ENCODE peak calls at places on chromosome 9, in nine cellular contexts. O, M, U, J, C, F, T, W and X are unnamed samples. For H3K4me1 and H3K36me3, the result is how much of the 10 kb centered on the place peaks cover.

GRCh38 chr9:95063300-95063699 is 254.2 kb downstream of the FANCC start:
- DNase-seq in O (no peak), J (no peak), F (no peak), W (no peak), C (no peak), M (no peak), U (no peak), T (no peak), X (no peak)

GRCh38 chr9:94941211-94941875 is 214.8 kb downstream of the AOPEP start:
- DNase-seq in W (peak), F (no peak), J (no peak), U (peak), T (no peak), C (no peak), O (no peak), M (no peak), X (peak)

GRCh38 chr9:88108779-88109178 is 29.5 kb downstream of the SPATA31C2 start:
- DNase-seq in J (no peak), F (no peak), W (no peak), U (no peak), C (no peak), M (no peak), O (no peak), T (no peak), X (no peak)

GRCh38 chr9:128917151-128917849 is 3.5 kb upstream of the PHYHD1 start:
- DNase-seq in W (peak), M (no peak), U (peak), T (peak), F (no peak), C (no peak), J (peak), O (peak), X (no peak)

GRCh38 chr9:136728548-136729123 is 14.1 kb downstream of the LCN10 start:
- DNase-seq in F (peak), C (peak), T (no peak), W (no peak), U (peak), O (peak), J (no peak), M (no peak), X (no peak)

GRCh38 chr9:130770679-130771442 is 64.2 kb upstream of the ABL1 start:
- DNase-seq in J (no peak), O (peak), W (no peak), M (no peak), T (no peak), U (peak), F (peak), C (no peak), X (no peak)

GRCh38 chr9:650362-650761 is 191.1 kb upstream of the DMRT1 start:
- DNase-seq in F (no peak), T (no peak), O (no peak), J (no peak), W (no peak), U (peak), C (no peak), M (no peak), X (no peak)

GRCh38 chr9:134575103-134575816 is 66.3 kb upstream of the COL5A1 start:
- DNase-seq in F (no peak), T (peak), O (no peak), J (no peak), W (peak), C (peak), U (no peak), M (no peak), X (no peak)

GRCh38 chr9:126756876-126757415 is 47.9 kb upstream of the ZBTB43 start:
- DNase-seq in M (no peak), C (no peak), W (no peak), T (no peak), U (no peak), O (no peak), J (no peak), F (no peak), X (no peak)

GRCh38 chr9:76036762-76037161 is 146.3 kb downstream of the PCSK5 start:
- DNase-seq in U (no peak), F (no peak), C (no peak), J (no peak), W (no peak), T (no peak), O (no peak), M (no peak), X (no peak)

GRCh38 chr9:134358026-134358967 is 32.0 kb downstream of the RXRA start:
- DNase-seq in T (no peak), U (peak), F (peak), C (no peak), M (no peak), O (peak), J (peak), W (no peak), X (no peak)

GRCh38 chr9:123607987-123608565 is 252.1 kb downstream of the CRB2 start:
- DNase-seq in J (no peak), F (no peak), C (peak), M (no peak), U (no peak), O (no peak), W (no peak), T (no peak), X (no peak)

GRCh38 chr9:100505564-100506159 is 32.7 kb downstream of the TMEFF1 start:
- DNase-seq in W (peak), J (peak), T (peak), U (peak), C (peak), M (peak), O (peak), F (peak), X (peak)

GRCh38 chr9:108688051-108688450 is 167.7 kb downstream of the ACTL7B start:
- DNase-seq in F (no peak), W (no peak), T (no peak), C (no peak), J (no peak), M (no peak), U (no peak), O (no peak), X (no peak)

GRCh38 chr9:110844121-110844520 is 175.5 kb downstream of the MUSK start:
- DNase-seq in C (no peak), M (no peak), O (no peak), F (no peak), J (no peak), T (no peak), U (peak), W (no peak), X (no peak)

GRCh38 chr9:127918201-127919107 is 1.6 kb upstream of the ST6GALNAC4 start:
- DNase-seq in T (no peak), W (peak), F (no peak), U (no peak), M (no peak), J (no peak), O (peak), C (no peak), X (no peak)

GRCh38 chr9:93114984-93115335 is 18.9 kb downstream of the CARD19 start:
- DNase-seq in M (no peak), J (no peak), T (peak), O (no peak), C (no peak), W (no peak), U (no peak), F (no peak), X (no peak)

GRCh38 chr9:134614256-134614655 is 27.3 kb upstream of the COL5A1 start:
- DNase-seq in O (no peak), C (no peak), U (no peak), J (no peak), T (no peak), W (no peak), F (no peak), M (no peak), X (no peak)

GRCh38 chr9:91781906-91782305 is 168.1 kb downstream of the ROR2 start:
- DNase-seq in J (peak), F (no peak), O (no peak), M (no peak), W (peak), C (no peak), T (no peak), U (no peak), X (no peak)

GRCh38 chr9:130869250-130869649 is 27.4 kb downstream of the QRFP start:
- DNase-seq in M (no peak), O (peak), T (no peak), J (peak), U (peak), W (no peak), F (no peak), C (no peak), X (no peak)

GRCh38 chr9:34025062-34025461 is 23.6 kb downstream of the UBAP2 start:
- DNase-seq in J (no peak), C (no peak), W (no peak), U (peak), T (no peak), F (no peak), O (peak), M (no peak), X (no peak)

GRCh38 chr9:134558124-134558805 is 83.3 kb upstream of the COL5A1 start:
- DNase-seq in U (no peak), M (no peak), T (no peak), C (no peak), J (no peak), F (no peak), O (no peak), W (no peak), X (peak)

GRCh38 chr9:112366591-112366990 is 13.3 kb upstream of the HSDL2 start:
- DNase-seq in F (no peak), U (no peak), O (no peak), T (no peak), J (no peak), W (no peak), M (no peak), C (peak), X (peak)

GRCh38 chr9:18555105-18555883 is 81.3 kb downstream of the ADAMTSL1 start:
- DNase-seq in M (no peak), J (no peak), W (no peak), O (no peak), F (no peak), C (no peak), U (no peak), T (no peak), X (no peak)

GRCh38 chr9:127035948-127036347 is 86.5 kb downstream of the ANGPTL2 start:
- DNase-seq in J (peak), W (no peak), O (peak), F (no peak), U (no peak), T (no peak), C (no peak), M (no peak), X (no peak)

GRCh38 chr9:137973829-137974416 is 96.3 kb downstream of the CACNA1B start:
- DNase-seq in T (no peak), J (peak), W (no peak), O (no peak), F (no peak), M (no peak), C (peak), U (no peak), X (no peak)

GRCh38 chr9:132651259-132651658 is 18.5 kb downstream of the DDX31 start:
- DNase-seq in U (peak), C (no peak), J (no peak), F (peak), T (no peak), O (peak), M (no peak), W (peak), X (peak)

GRCh38 chr9:90365646-90366045 is 277.0 kb downstream of the DIRAS2 start:
- DNase-seq in F (no peak), T (no peak), U (no peak), W (no peak), J (no peak), O (peak), C (no peak), M (no peak), X (no peak)

GRCh38 chr9:111052831-111053230 is 14.6 kb upstream of the LPAR1 start:
- DNase-seq in T (no peak), W (no peak), J (no peak), U (peak), M (no peak), O (no peak), F (peak), C (no peak), X (no peak)

GRCh38 chr9:129506041-129506440 is 114.9 kb downstream of the C9orf50 start:
- DNase-seq in U (no peak), T (no peak), M (no peak), W (no peak), C (no peak), J (peak), O (no peak), F (no peak), X (no peak)

GRCh38 chr9:38246833-38247232 is 145.7 kb upstream of the ALDH1B1 start:
- DNase-seq in J (no peak), T (no peak), U (no peak), M (no peak), F (no peak), C (peak), W (no peak), O (no peak), X (no peak)

GRCh38 chr9:84953797-84954695 is 284.5 kb downstream of the NTRK2 start:
- DNase-seq in O (peak), J (peak), F (peak), W (peak), U (peak), T (peak), C (peak), M (peak), X (peak)

GRCh38 chr9:119026120-119026519 is 343.1 kb downstream of the BRINP1 start:
- DNase-seq in C (no peak), M (no peak), F (peak), W (no peak), U (no peak), O (no peak), T (no peak), J (peak), X (no peak)

GRCh38 chr9:129785866-129786265 is 17.1 kb upstream of the TOR1B start:
- DNase-seq in O (no peak), W (no peak), M (no peak), J (no peak), T (no peak), F (no peak), U (no peak), C (no peak), X (no peak)

GRCh38 chr9:112048924-112049785 is 125.9 kb downstream of the SUSD1 start:
- DNase-seq in W (peak), O (peak), U (peak), T (no peak), M (no peak), C (no peak), J (no peak), F (no peak), X (no peak)

GRCh38 chr9:16705121-16705604 is 165.3 kb downstream of the BNC2 start:
- DNase-seq in O (peak), T (peak), F (peak), U (peak), J (peak), C (peak), M (no peak), W (peak), X (no peak)

GRCh38 chr9:127979333-127980055 is 1.3 kb downstream of the EEIG1 start:
- DNase-seq in W (peak), F (peak), M (no peak), T (peak), U (peak), C (peak), J (peak), O (peak), X (peak)

GRCh38 chr9:97557606-97558095 is 56.2 kb downstream of the TMOD1 start:
- DNase-seq in M (no peak), W (peak), T (peak), O (peak), F (no peak), C (no peak), U (no peak), J (peak), X (no peak)

GRCh38 chr9:4422495-4422894 is 67.8 kb upstream of the SLC1A1 start:
- DNase-seq in T (no peak), M (no peak), J (no peak), O (no peak), U (no peak), C (no peak), W (no peak), F (no peak), X (no peak)
- H3K4me1 ChIP-seq in T (under half), M (under half), J (under half), O (under half), U (under half), C (under half), W (under half), F (under half), X (under half)

DNA sequence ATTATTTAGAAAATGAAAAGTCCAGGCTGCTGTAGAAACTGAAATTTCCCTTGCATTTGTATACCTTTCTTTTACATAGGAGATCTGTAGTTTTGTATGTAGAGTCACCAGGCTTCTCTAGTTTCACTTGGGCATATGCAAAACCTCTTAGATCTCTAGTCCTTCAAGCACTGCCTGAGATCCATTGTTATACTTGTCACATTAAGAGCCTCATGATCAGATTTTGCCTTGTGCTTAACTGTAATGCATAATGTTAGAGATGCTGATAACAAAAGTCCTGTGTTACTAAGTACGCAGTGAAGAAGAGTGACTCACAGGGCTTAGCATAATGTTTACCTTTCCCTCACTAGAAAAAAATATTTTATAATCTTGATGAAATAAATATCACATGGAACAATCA is 250.2 kb downstream of the CYLC2 start:
- DNase-seq in T (no peak), U (no peak), C (no peak), M (no peak), W (no peak), F (no peak), O (no peak), J (no peak), X (no peak)
- TF ChIP-seq CTCF in T (no peak), U (no peak), C (no peak), M (no peak), W (no peak), F (no peak), O (no peak), J (no peak), X (no peak)

GRCh38 chr9:89318123-89319014 is at the start of gene SECISBP2:
- DNase-seq in W (peak), J (peak), T (peak), O (peak), U (peak), F (peak), C (peak), M (peak), X (peak)

GRCh38 chr9:89317282-89317681 is 1.0 kb upstream of the SECISBP2 start:
- DNase-seq in U (no peak), C (no peak), J (no peak), T (no peak), O (no peak), W (no peak), F (no peak), M (no peak), X (no peak)

GRCh38 chr9:89314955-89315354 is 3.3 kb upstream of the SECISBP2 start:
- DNase-seq in T (no peak), W (no peak), C (no peak), F (no peak), J (no peak), U (no peak), M (no peak), O (no peak), X (no peak)

GRCh38 chr9:89313842-89314241 is 2.8 kb downstream of the CKS2 start:
- DNase-seq in F (peak), J (no peak), W (no peak), O (peak), C (no peak), M (no peak), U (peak), T (no peak), X (no peak)

DNA sequence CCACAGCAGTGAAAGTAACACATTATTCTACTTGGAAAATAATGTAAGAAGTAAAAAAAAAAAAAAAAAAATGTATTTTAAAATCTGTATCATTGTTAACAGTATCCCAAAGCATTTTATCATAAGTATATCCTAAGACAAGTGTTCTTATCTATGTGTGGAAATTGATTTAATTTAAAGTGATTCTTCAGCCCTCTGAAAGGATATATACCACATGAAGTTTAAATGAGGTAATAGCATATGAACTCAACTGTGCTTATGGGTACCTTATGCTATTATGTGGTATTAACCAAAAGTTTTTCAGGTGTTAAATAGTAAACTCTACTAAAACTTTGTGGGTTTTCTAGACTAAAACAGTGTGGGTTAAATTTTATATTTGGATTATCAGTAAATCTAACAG is 2.8 kb upstream of the SECISBP2 start:
- DNase-seq in W (no peak), O (no peak), M (no peak), F (no peak), J (no peak), T (no peak), C (no peak), U (no peak), X (no peak)
- H3K36me3 ChIP-seq in W (under half), O (under half), M (under half), F (under half), J (under half), T (under half), C (under half), U (under half), X (under half)

GRCh38 chr9:72936679-72937078 is 16.2 kb downstream of the ALDH1A1 start:
- DNase-seq in U (no peak), F (no peak), W (no peak), J (no peak), T (no peak), M (no peak), O (no peak), C (no peak), X (no peak)
- H3K4me1 ChIP-seq in U (under half), F (under half), W (under half), J (under half), T (under half), M (under half), O (under half), C (under half), X (under half)

GRCh38 chr9:15357050-15357653 is 50.1 kb upstream of the TTC39B start:
- DNase-seq in T (no peak), J (no peak), W (peak), U (no peak), O (no peak), M (peak), C (peak), F (no peak), X (peak)
- TF ChIP-seq CTCF in T (no peak), J (no peak), W (peak), U (no peak), O (no peak), M (no peak), C (peak), F (no peak), X (no peak)

GRCh38 chr9:113388833-113389232 is 12.0 kb upstream of the HDHD3 start:
- DNase-seq in W (peak), U (no peak), C (no peak), J (peak), F (no peak), M (no peak), O (no peak), T (peak), X (no peak)

GRCh38 chr9:113387560-113388230 is 10.9 kb upstream of the HDHD3 start:
- DNase-seq in T (peak), C (no peak), M (no peak), O (no peak), F (no peak), U (no peak), J (no peak), W (peak), X (peak)

GRCh38 chr9:113391917-113392316 is 9.2 kb downstream of the ALAD start:
- DNase-seq in M (no peak), F (no peak), W (no peak), O (no peak), U (no peak), C (no peak), T (no peak), J (no peak), X (no peak)

GRCh38 chr9:113390192-113390960 is 10.7 kb downstream of the ALAD start:
- DNase-seq in U (no peak), W (no peak), M (no peak), O (no peak), C (no peak), T (peak), F (no peak), J (no peak), X (no peak)

DNA sequence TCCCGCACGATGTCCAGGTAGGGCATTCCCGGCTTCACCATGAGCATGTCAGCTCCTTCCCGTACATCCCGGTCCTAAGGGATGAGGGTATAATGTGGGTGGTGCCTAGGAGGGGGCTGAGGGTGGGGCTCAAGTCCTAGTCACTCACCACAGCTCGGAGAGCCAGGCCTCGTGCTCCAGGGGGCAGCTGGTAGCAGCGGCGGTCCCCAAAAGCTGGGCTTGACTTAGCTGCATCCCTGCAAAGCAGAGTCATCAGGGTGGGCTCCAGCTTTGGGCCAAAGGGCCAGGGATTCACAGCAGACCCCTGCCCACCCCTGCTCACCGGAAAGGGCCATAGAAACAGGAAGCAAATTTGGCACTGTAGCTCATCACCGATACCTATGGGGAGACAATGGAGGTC is 11.6 kb downstream of the ALAD start:
- DNase-seq in J (no peak), O (no peak), F (no peak), U (no peak), T (no peak), M (no peak), C (no peak), W (no peak), X (peak)
- H3K36me3 ChIP-seq in J (under half), O (under half), F (under half), U (under half), T (under half), M (under half), C (under half), W (under half), X (under half)

GRCh38 chr9:122372856-122373845 is 2.3 kb downstream of the PTGS1 start:
- DNase-seq in J (no peak), T (no peak), C (no peak), F (no peak), U (no peak), W (no peak), O (no peak), M (no peak), X (no peak)
- H3K4me1 ChIP-seq in J (under half), T (under half), C (under half), F (under half), U (half or more), W (under half), O (under half), M (under half), X (under half)